ENCODE peak calls at places on chromosomes 12 and 14, in five cellular contexts. W is HT-29, Y is RPMI7951, X is ureter, H is nephron progenitor cell. N is an unnamed sample.

GRCh38 chr12:69648476-69648875 is 37.8 kb upstream of the LRRC10 start:
- DNase-seq in W (no peak), Y (peak), X (no peak), H (no peak), N (no peak)

GRCh38 chr12:91361864-91362263 is 179.2 kb upstream of the DCN start:
- DNase-seq in W (peak), Y (peak), X (no peak), H (no peak), N (no peak)

GRCh38 chr12:120528861-120529525 is at the start of gene COQ5:
- DNase-seq in W (peak), Y (peak), X (peak), H (peak), N (peak)

GRCh38 chr14:36288496-36288895 is 31.9 kb downstream of the MBIP start:
- DNase-seq in W (no peak), Y (no peak), X (no peak), H (no peak), N (no peak)

GRCh38 chr14:79584679-79585078 is 626.6 kb downstream of the DIO2 start:
- DNase-seq in W (no peak), Y (peak), X (no peak), H (no peak), N (no peak)

GRCh38 chr12:67705394-67706370 is 57.1 kb downstream of the DYRK2 start:
- DNase-seq in W (peak), Y (peak), X (no peak), H (no peak), N (peak)

GRCh38 chr14:92582706-92583452 is 69.3 kb downstream of the RIN3 start:
- DNase-seq in W (no peak), Y (no peak), X (no peak), H (no peak), N (no peak)

GRCh38 chr12:64675795-64676194 is 65.5 kb downstream of the RASSF3 start:
- DNase-seq in W (peak), Y (peak), X (no peak), H (no peak), N (no peak)

GRCh38 chr12:92541024-92541423 is 161.8 kb upstream of the PLEKHG7 start:
- DNase-seq in W (no peak), Y (no peak), X (no peak), H (no peak), N (no peak)

GRCh38 chr14:103104654-103105511 is 10.4 kb downstream of the EXOC3L4 start:
- DNase-seq in W (peak), Y (peak), X (peak), H (peak), N (peak)

GRCh38 chr14:92886337-92886736 is 36.6 kb upstream of the CHGA start:
- DNase-seq in W (no peak), Y (no peak), X (no peak), H (no peak), N (no peak)

GRCh38 chr12:126907900-126908764 is 1358.8 kb upstream of the TMEM132C start:
- DNase-seq in W (no peak), Y (no peak), X (no peak), H (no peak), N (no peak)

GRCh38 chr12:27331299-27331926 is 1.2 kb upstream of the BMAL2 start:
- DNase-seq in W (peak), Y (peak), X (no peak), H (no peak), N (no peak)